ENCODE peak calls at places on chromosomes 5 and 9, in five cellular contexts. One of them, this sample, is unnamed.

GRCh38 chr5:59661306-59661705 is 232.2 kb downstream of the PDE4D start:
- DNase-seq in ovary: no peak
- DNase-seq in sigmoid colon: no peak
- DNase-seq in transverse colon: no peak
- DNase-seq in K562: no peak
- DNase-seq in this sample: no peak

GRCh38 chr5:130000460-130000859 is 96.2 kb downstream of the CHSY3 start:
- DNase-seq in sigmoid colon: no peak
- DNase-seq in transverse colon: no peak
- DNase-seq in K562: no peak
- DNase-seq in ovary: no peak
- DNase-seq in this sample: no peak

GRCh38 chr5:57887851-57888621 is 405.4 kb upstream of the ACTBL2 start:
- DNase-seq in ovary: peak; percentile 28
- DNase-seq in sigmoid colon: no peak
- DNase-seq in K562: no peak
- DNase-seq in transverse colon: peak; percentile 42
- DNase-seq in this sample: peak; percentile 34

GRCh38 chr5:142680605-142681259 is 5.2 kb downstream of the FGF1 start:
- DNase-seq in ovary: no peak
- DNase-seq in K562: peak; percentile 17
- DNase-seq in transverse colon: peak; percentile 59
- DNase-seq in sigmoid colon: no peak
- DNase-seq in this sample: peak; percentile 53

GRCh38 chr9:134641173-134641985 is at the start of gene COL5A1:
- DNase-seq in transverse colon: peak; percentile 80
- DNase-seq in K562: peak; percentile 71
- DNase-seq in sigmoid colon: peak; percentile 97
- DNase-seq in ovary: peak; percentile 93
- DNase-seq in this sample: peak; percentile 83

GRCh38 chr5:151661968-151662732 is 24.6 kb downstream of the SPARC start:
- DNase-seq in transverse colon: no peak
- DNase-seq in sigmoid colon: no peak
- DNase-seq in ovary: no peak
- DNase-seq in K562: no peak
- DNase-seq in this sample: no peak

GRCh38 chr9:132068604-132069003 is 11.1 kb downstream of the MED27 start:
- DNase-seq in ovary: no peak
- DNase-seq in K562: no peak
- DNase-seq in sigmoid colon: no peak
- DNase-seq in transverse colon: no peak
- DNase-seq in this sample: no peak

GRCh38 chr5:137696481-137696880 is 39.4 kb downstream of the KLHL3 start:
- DNase-seq in K562: no peak
- DNase-seq in sigmoid colon: no peak
- DNase-seq in transverse colon: no peak
- DNase-seq in ovary: no peak
- DNase-seq in this sample: no peak

GRCh38 chr9:4805519-4805918 is 12.8 kb downstream of the RCL1 start:
- DNase-seq in sigmoid colon: no peak
- DNase-seq in transverse colon: no peak
- DNase-seq in K562: no peak
- DNase-seq in ovary: no peak
- DNase-seq in this sample: no peak

GRCh38 chr5:149069711-149070110 is 6.8 kb upstream of the SH3TC2 start:
- DNase-seq in transverse colon: no peak
- DNase-seq in sigmoid colon: no peak
- DNase-seq in ovary: no peak
- DNase-seq in K562: no peak
- DNase-seq in this sample: no peak

GRCh38 chr9:116081437-116082110 is 72.0 kb upstream of the PAPPA start:
- DNase-seq in sigmoid colon: no peak
- DNase-seq in transverse colon: no peak
- DNase-seq in K562: no peak
- DNase-seq in ovary: no peak
- DNase-seq in this sample: no peak

GRCh38 chr5:158273035-158273434 is 414.1 kb upstream of the CLINT1 start:
- DNase-seq in transverse colon: no peak
- DNase-seq in K562: no peak
- DNase-seq in sigmoid colon: no peak
- DNase-seq in ovary: no peak
- DNase-seq in this sample: no peak

GRCh38 chr9:96491079-96491879 is 41.3 kb downstream of the HABP4 start:
- DNase-seq in transverse colon: no peak
- DNase-seq in ovary: no peak
- DNase-seq in sigmoid colon: no peak
- DNase-seq in K562: no peak
- DNase-seq in this sample: no peak

GRCh38 chr5:82058710-82059109 is 86.9 kb downstream of the ATG10 start:
- DNase-seq in sigmoid colon: no peak
- DNase-seq in ovary: no peak
- DNase-seq in K562: no peak
- DNase-seq in transverse colon: no peak
- DNase-seq in this sample: no peak

GRCh38 chr5:179815491-179816249 is 5.0 kb upstream of the SQSTM1 start:
- DNase-seq in K562: no peak
- DNase-seq in ovary: no peak
- DNase-seq in transverse colon: no peak
- DNase-seq in sigmoid colon: no peak
- DNase-seq in this sample: no peak

GRCh38 chr5:150615141-150615699 is 25.2 kb upstream of the SYNPO start:
- DNase-seq in transverse colon: peak; percentile 41
- DNase-seq in K562: no peak
- DNase-seq in sigmoid colon: no peak
- DNase-seq in ovary: peak; percentile 79
- DNase-seq in this sample: peak; percentile 79

GRCh38 chr5:112848116-112848811 is 12.8 kb upstream of the SRP19 start:
- DNase-seq in sigmoid colon: no peak
- DNase-seq in transverse colon: no peak
- DNase-seq in ovary: no peak
- DNase-seq in K562: peak; percentile 49
- DNase-seq in this sample: no peak

GRCh38 chr9:123081824-123082223 is 48.4 kb downstream of the GPR21 start:
- DNase-seq in transverse colon: no peak
- DNase-seq in ovary: no peak
- DNase-seq in K562: peak; percentile 46
- DNase-seq in sigmoid colon: no peak
- DNase-seq in this sample: no peak

GRCh38 chr5:170182461-170182860 is 50.3 kb upstream of the C5orf58 start:
- DNase-seq in transverse colon: no peak
- DNase-seq in ovary: no peak
- DNase-seq in sigmoid colon: no peak
- DNase-seq in K562: no peak
- DNase-seq in this sample: no peak

GRCh38 chr9:5375790-5376477 is 36.3 kb upstream of the RLN1 start:
- DNase-seq in transverse colon: no peak
- DNase-seq in K562: no peak
- DNase-seq in ovary: no peak
- DNase-seq in sigmoid colon: no peak
- DNase-seq in this sample: no peak

GRCh38 chr9:131087354-131087893 is 8.9 kb upstream of the AIF1L start:
- DNase-seq in ovary: no peak
- DNase-seq in transverse colon: no peak
- DNase-seq in sigmoid colon: no peak
- DNase-seq in K562: peak; percentile 64
- DNase-seq in this sample: no peak

GRCh38 chr5:12242960-12243888 is 339.0 kb upstream of the CTNND2 start:
- DNase-seq in sigmoid colon: no peak
- DNase-seq in K562: no peak
- DNase-seq in ovary: no peak
- DNase-seq in transverse colon: no peak
- DNase-seq in this sample: no peak

GRCh38 chr5:111142932-111143331 is 50.8 kb downstream of the WDR36 start:
- DNase-seq in K562: no peak
- DNase-seq in transverse colon: no peak
- DNase-seq in sigmoid colon: no peak
- DNase-seq in ovary: no peak
- DNase-seq in this sample: no peak

GRCh38 chr5:132263548-132264261 is 6.2 kb downstream of the PDLIM4 start:
- DNase-seq in K562: peak; percentile 61
- DNase-seq in transverse colon: peak; percentile 37
- DNase-seq in ovary: peak; percentile 82
- DNase-seq in sigmoid colon: peak; percentile 85
- DNase-seq in this sample: no peak

GRCh38 chr5:15103130-15103529 is 231.6 kb upstream of the ANKH start:
- DNase-seq in sigmoid colon: no peak
- DNase-seq in ovary: peak; percentile 18
- DNase-seq in K562: no peak
- DNase-seq in transverse colon: no peak
- DNase-seq in this sample: no peak

GRCh38 chr5:14261237-14261636 is 118.1 kb downstream of the TRIO start:
- DNase-seq in K562: no peak
- DNase-seq in ovary: no peak
- DNase-seq in transverse colon: no peak
- DNase-seq in sigmoid colon: no peak
- DNase-seq in this sample: no peak

GRCh38 chr5:151901611-151902010 is 23.0 kb downstream of the GLRA1 start:
- DNase-seq in sigmoid colon: no peak
- DNase-seq in transverse colon: no peak
- DNase-seq in K562: no peak
- DNase-seq in ovary: no peak
- DNase-seq in this sample: no peak

GRCh38 chr5:124446125-124446524 is 300.3 kb downstream of the ZNF608 start:
- DNase-seq in K562: no peak
- DNase-seq in sigmoid colon: no peak
- DNase-seq in ovary: no peak
- DNase-seq in transverse colon: no peak
- DNase-seq in this sample: no peak

GRCh38 chr9:69157751-69158466 is 16.2 kb upstream of the TJP2 start:
- DNase-seq in sigmoid colon: no peak
- DNase-seq in transverse colon: no peak
- DNase-seq in ovary: no peak
- DNase-seq in K562: no peak
- DNase-seq in this sample: no peak

GRCh38 chr5:10789021-10789420 is 28.0 kb upstream of the DAP start:
- DNase-seq in K562: no peak
- DNase-seq in ovary: peak; percentile 85
- DNase-seq in sigmoid colon: no peak
- DNase-seq in transverse colon: peak; percentile 10
- DNase-seq in this sample: no peak

GRCh38 chr5:92633821-92634220 is 947.2 kb downstream of the NR2F1-AS1 start:
- DNase-seq in sigmoid colon: no peak
- DNase-seq in transverse colon: no peak
- DNase-seq in ovary: no peak
- DNase-seq in K562: no peak
- DNase-seq in this sample: no peak

GRCh38 chr9:134066923-134067851 is 639 bp downstream of the BRD3 start:
- DNase-seq in transverse colon: peak; percentile 37
- DNase-seq in sigmoid colon: peak; percentile 73
- DNase-seq in K562: peak; percentile 71
- DNase-seq in ovary: peak; percentile 42
- DNase-seq in this sample: peak; percentile 34

GRCh38 chr5:137616046-137616445 is 116.9 kb upstream of the SPOCK1 start:
- DNase-seq in sigmoid colon: no peak
- DNase-seq in transverse colon: no peak
- DNase-seq in K562: no peak
- DNase-seq in ovary: no peak
- DNase-seq in this sample: no peak

GRCh38 chr5:59222687-59223511 is 640.0 kb downstream of the RAB3C start:
- DNase-seq in transverse colon: peak; percentile 20
- DNase-seq in K562: no peak
- DNase-seq in ovary: no peak
- DNase-seq in sigmoid colon: no peak
- DNase-seq in this sample: no peak

GRCh38 chr9:82254646-82255367 is 266.2 kb downstream of the SPATA31D1 start:
- DNase-seq in ovary: no peak
- DNase-seq in transverse colon: no peak
- DNase-seq in sigmoid colon: no peak
- DNase-seq in K562: no peak
- DNase-seq in this sample: no peak

GRCh38 chr9:94726495-94727191 is at the start of gene AOPEP:
- DNase-seq in ovary: peak; percentile 98
- DNase-seq in transverse colon: peak; percentile 100
- DNase-seq in sigmoid colon: peak; percentile 99
- DNase-seq in K562: peak; percentile 100
- DNase-seq in this sample: peak; percentile 100
- TF ChIP-seq POLR2A in ovary: peak; percentile 58
- TF ChIP-seq POLR2A in transverse colon: peak; percentile 91
- TF ChIP-seq POLR2A in sigmoid colon: peak; percentile 40
- TF ChIP-seq POLR2A in K562: peak; percentile 89
- TF ChIP-seq POLR2A in this sample: no peak

DNA sequence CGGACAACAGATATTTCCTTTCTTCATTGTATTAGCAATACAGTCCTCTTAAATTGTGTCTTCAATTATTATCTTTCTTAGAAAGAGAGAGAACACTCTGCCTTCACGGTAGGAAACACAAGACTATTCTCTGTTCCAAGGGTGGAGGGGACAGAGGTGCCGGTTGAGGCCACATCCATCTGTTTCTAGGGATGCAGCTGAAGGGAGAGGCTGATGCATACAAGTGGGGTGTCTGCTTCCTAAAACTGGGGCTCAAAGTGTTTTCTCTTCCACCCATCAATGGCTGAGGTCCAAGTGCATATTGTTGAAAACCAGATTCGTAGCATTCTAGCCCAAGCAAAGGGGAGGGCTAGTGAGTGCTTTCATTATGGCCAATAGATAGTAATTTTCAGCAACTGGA is 9.5 kb downstream of the IRX2 start:
- DNase-seq in transverse colon: no peak
- DNase-seq in sigmoid colon: no peak
- DNase-seq in K562: no peak
- DNase-seq in ovary: no peak
- DNase-seq in this sample: no peak
- H3K27me3 ChIP-seq in transverse colon: peaks cover 100% of the 10 kb centered on the region
- H3K27me3 ChIP-seq in sigmoid colon: peaks cover 45% of the 10 kb centered on the region
- H3K27me3 ChIP-seq in K562: peaks cover 43% of the 10 kb centered on the region
- H3K27me3 ChIP-seq in ovary: no peaks in the 10 kb centered on the region
- H3K27me3 ChIP-seq in this sample: peaks cover 46% of the 10 kb centered on the region

GRCh38 chr5:135546912-135547311 is 11.1 kb upstream of the NEUROG1 start:
- DNase-seq in ovary: no peak
- DNase-seq in sigmoid colon: no peak
- DNase-seq in K562: no peak
- DNase-seq in transverse colon: no peak
- DNase-seq in this sample: no peak
- TF ChIP-seq EP300 in ovary: no peak
- TF ChIP-seq EP300 in sigmoid colon: no peak
- TF ChIP-seq EP300 in K562: no peak
- TF ChIP-seq EP300 in transverse colon: no peak
- TF ChIP-seq EP300 in this sample: no peak

GRCh38 chr9:114396558-114397218 is 8.9 kb upstream of the AKNA start:
- DNase-seq in transverse colon: no peak
- DNase-seq in K562: no peak
- DNase-seq in sigmoid colon: peak; percentile 87
- DNase-seq in ovary: peak; percentile 78
- DNase-seq in this sample: no peak

GRCh38 chr9:114397219-114397847 is 9.6 kb upstream of the AKNA start:
- DNase-seq in transverse colon: no peak
- DNase-seq in K562: no peak
- DNase-seq in ovary: no peak
- DNase-seq in sigmoid colon: no peak
- DNase-seq in this sample: no peak

GRCh38 chr9:114400219-114400618 is 12.4 kb upstream of the AKNA start:
- DNase-seq in K562: no peak
- DNase-seq in ovary: no peak
- DNase-seq in transverse colon: no peak
- DNase-seq in sigmoid colon: no peak
- DNase-seq in this sample: no peak

GRCh38 chr9:114399381-114399780 is 11.6 kb upstream of the AKNA start:
- DNase-seq in ovary: no peak
- DNase-seq in sigmoid colon: no peak
- DNase-seq in K562: no peak
- DNase-seq in transverse colon: no peak
- DNase-seq in this sample: no peak

GRCh38 chr9:114397848-114398605 is 10.2 kb upstream of the AKNA start:
- DNase-seq in sigmoid colon: peak; percentile 99
- DNase-seq in K562: peak; percentile 99
- DNase-seq in transverse colon: peak; percentile 99
- DNase-seq in ovary: peak; percentile 98
- DNase-seq in this sample: peak; percentile 99
- TF ChIP-seq POLR2A in sigmoid colon: peak; percentile 36
- TF ChIP-seq POLR2A in K562: peak; percentile 61
- TF ChIP-seq POLR2A in transverse colon: peak; percentile 92
- TF ChIP-seq POLR2A in ovary: peak; percentile 78
- TF ChIP-seq POLR2A in this sample: peak; percentile 73